ENCODE peak calls at places on chromosomes 1 and 21, in seven cellular contexts. One of them, this sample, is unnamed.
A peak's percentile ranks its signal among the peaks of the same experiment; 100 is the strongest.

GRCh38 chr1:22739648-22740385 is 29.2 kb downstream of the EPHB2 start:
- DNase-seq in heart left ventricle: no peak
- DNase-seq in spleen: no peak
- DNase-seq in suprapubic skin: no peak
- DNase-seq in prostate gland: no peak
- DNase-seq in IMR-90: peak; percentile 94
- DNase-seq in tibial nerve: peak; percentile 31
- DNase-seq in this sample: no peak

GRCh38 chr1:85465099-85465790 is at the start of gene DDAH1:
- DNase-seq in tibial nerve: no peak
- DNase-seq in prostate gland: peak; percentile 67
- DNase-seq in heart left ventricle: peak; percentile 39
- DNase-seq in suprapubic skin: no peak
- DNase-seq in IMR-90: peak; percentile 65
- DNase-seq in spleen: peak; percentile 78
- DNase-seq in this sample: peak; percentile 77

GRCh38 chr1:119372493-119373086 is 4.0 kb downstream of the HAO2 start:
- DNase-seq in spleen: no peak
- DNase-seq in suprapubic skin: no peak
- DNase-seq in IMR-90: no peak
- DNase-seq in tibial nerve: no peak
- DNase-seq in prostate gland: peak; percentile 75
- DNase-seq in heart left ventricle: peak; percentile 11
- DNase-seq in this sample: peak; percentile 9

GRCh38 chr1:69700770-69701169 is 133.0 kb downstream of the LRRC7 start:
- DNase-seq in IMR-90: peak; percentile 1
- DNase-seq in spleen: no peak
- DNase-seq in suprapubic skin: no peak
- DNase-seq in heart left ventricle: no peak
- DNase-seq in prostate gland: no peak
- DNase-seq in tibial nerve: no peak
- DNase-seq in this sample: peak; percentile 49

GRCh38 chr1:59520759-59521442 is 224.0 kb downstream of the FGGY start:
- DNase-seq in IMR-90: peak; percentile 97
- DNase-seq in suprapubic skin: no peak
- DNase-seq in spleen: no peak
- DNase-seq in heart left ventricle: peak; percentile 44
- DNase-seq in prostate gland: no peak
- DNase-seq in tibial nerve: no peak
- DNase-seq in this sample: no peak

GRCh38 chr1:169586067-169586394 is 250 bp downstream of the F5 start:
- DNase-seq in prostate gland: no peak
- DNase-seq in suprapubic skin: no peak
- DNase-seq in heart left ventricle: no peak
- DNase-seq in tibial nerve: no peak
- DNase-seq in spleen: no peak
- DNase-seq in IMR-90: no peak
- DNase-seq in this sample: no peak

GRCh38 chr21:45834821-45835293 is 146.7 kb upstream of the COL6A1 start:
- DNase-seq in suprapubic skin: peak; percentile 65
- DNase-seq in prostate gland: no peak
- DNase-seq in IMR-90: no peak
- DNase-seq in heart left ventricle: no peak
- DNase-seq in spleen: peak; percentile 23
- DNase-seq in tibial nerve: no peak
- DNase-seq in this sample: no peak

GRCh38 chr1:23756676-23757075 is 13.4 kb downstream of the ELOA start:
- DNase-seq in prostate gland: no peak
- DNase-seq in spleen: no peak
- DNase-seq in IMR-90: peak; percentile 72
- DNase-seq in suprapubic skin: no peak
- DNase-seq in tibial nerve: no peak
- DNase-seq in heart left ventricle: no peak
- DNase-seq in this sample: no peak

GRCh38 chr1:184467295-184467694 is 80.5 kb downstream of the C1orf21 start:
- DNase-seq in spleen: no peak
- DNase-seq in heart left ventricle: no peak
- DNase-seq in IMR-90: no peak
- DNase-seq in prostate gland: no peak
- DNase-seq in tibial nerve: no peak
- DNase-seq in suprapubic skin: no peak
- DNase-seq in this sample: no peak

GRCh38 chr21:18340387-18340942 is 63.1 kb downstream of the TMPRSS15 start:
- DNase-seq in prostate gland: no peak
- DNase-seq in tibial nerve: no peak
- DNase-seq in heart left ventricle: no peak
- DNase-seq in IMR-90: no peak
- DNase-seq in suprapubic skin: no peak
- DNase-seq in spleen: no peak
- DNase-seq in this sample: no peak

GRCh38 chr1:53140451-53140850 is 2.0 kb downstream of the SLC1A7 start:
- DNase-seq in suprapubic skin: no peak
- DNase-seq in heart left ventricle: no peak
- DNase-seq in tibial nerve: no peak
- DNase-seq in prostate gland: no peak
- DNase-seq in IMR-90: no peak
- DNase-seq in spleen: peak; percentile 6
- DNase-seq in this sample: no peak

GRCh38 chr1:148308832-148309458 is 156.9 kb upstream of the NBPF11 start:
- DNase-seq in prostate gland: no peak
- DNase-seq in tibial nerve: no peak
- DNase-seq in heart left ventricle: no peak
- DNase-seq in suprapubic skin: no peak
- DNase-seq in IMR-90: no peak
- DNase-seq in spleen: no peak
- DNase-seq in this sample: no peak

GRCh38 chr1:184959626-184960025 is 14.7 kb downstream of the NIBAN1 start:
- DNase-seq in spleen: no peak
- DNase-seq in prostate gland: no peak
- DNase-seq in suprapubic skin: no peak
- DNase-seq in IMR-90: no peak
- DNase-seq in tibial nerve: no peak
- DNase-seq in heart left ventricle: no peak
- DNase-seq in this sample: no peak

GRCh38 chr1:219092206-219092605 is 81.5 kb upstream of the LYPLAL1 start:
- DNase-seq in IMR-90: peak; percentile 65
- DNase-seq in tibial nerve: no peak
- DNase-seq in prostate gland: no peak
- DNase-seq in suprapubic skin: no peak
- DNase-seq in spleen: no peak
- DNase-seq in heart left ventricle: no peak
- DNase-seq in this sample: no peak

GRCh38 chr1:184945034-184945433 is 29.3 kb downstream of the NIBAN1 start:
- DNase-seq in IMR-90: no peak
- DNase-seq in prostate gland: no peak
- DNase-seq in suprapubic skin: no peak
- DNase-seq in spleen: no peak
- DNase-seq in tibial nerve: no peak
- DNase-seq in heart left ventricle: no peak
- DNase-seq in this sample: no peak

GRCh38 chr1:51341876-51342496 is 11.6 kb upstream of the TTC39A start:
- DNase-seq in IMR-90: no peak
- DNase-seq in suprapubic skin: no peak
- DNase-seq in tibial nerve: no peak
- DNase-seq in spleen: no peak
- DNase-seq in heart left ventricle: no peak
- DNase-seq in prostate gland: no peak
- DNase-seq in this sample: no peak

GRCh38 chr1:116825400-116825734 is 71.1 kb downstream of the CD2 start:
- DNase-seq in spleen: no peak
- DNase-seq in tibial nerve: no peak
- DNase-seq in prostate gland: no peak
- DNase-seq in IMR-90: no peak
- DNase-seq in heart left ventricle: peak; percentile 65
- DNase-seq in suprapubic skin: no peak
- DNase-seq in this sample: no peak

GRCh38 chr21:43278766-43279577 is 110.2 kb downstream of the CRYAA start:
- DNase-seq in suprapubic skin: no peak
- DNase-seq in heart left ventricle: no peak
- DNase-seq in IMR-90: no peak
- DNase-seq in prostate gland: no peak
- DNase-seq in spleen: peak; percentile 65
- DNase-seq in tibial nerve: no peak
- DNase-seq in this sample: no peak

GRCh38 chr1:33004628-33005027 is 32.1 kb downstream of the AK2 start:
- DNase-seq in tibial nerve: no peak
- DNase-seq in prostate gland: no peak
- DNase-seq in IMR-90: peak; percentile 54
- DNase-seq in spleen: no peak
- DNase-seq in suprapubic skin: no peak
- DNase-seq in heart left ventricle: no peak
- DNase-seq in this sample: no peak
- TF ChIP-seq POLR2A in tibial nerve: no peak
- TF ChIP-seq POLR2A in prostate gland: no peak
- TF ChIP-seq POLR2A in IMR-90: no peak
- TF ChIP-seq POLR2A in spleen: no peak
- TF ChIP-seq POLR2A in suprapubic skin: no peak
- TF ChIP-seq POLR2A in heart left ventricle: no peak
- TF ChIP-seq POLR2A in this sample: no peak

GRCh38 chr1:111225717-111226400 is 1.7 kb upstream of the CHI3L2 start:
- DNase-seq in prostate gland: no peak
- DNase-seq in IMR-90: peak; percentile 36
- DNase-seq in suprapubic skin: no peak
- DNase-seq in tibial nerve: no peak
- DNase-seq in spleen: no peak
- DNase-seq in heart left ventricle: no peak
- DNase-seq in this sample: no peak

GRCh38 chr1:111227434-111227833 is at the start of gene CHI3L2:
- DNase-seq in spleen: no peak
- DNase-seq in tibial nerve: no peak
- DNase-seq in prostate gland: no peak
- DNase-seq in heart left ventricle: no peak
- DNase-seq in IMR-90: peak; percentile 41
- DNase-seq in suprapubic skin: no peak
- DNase-seq in this sample: no peak

GRCh38 chr1:111232134-111232533 is 4.6 kb downstream of the CHI3L2 start:
- DNase-seq in tibial nerve: no peak
- DNase-seq in IMR-90: no peak
- DNase-seq in suprapubic skin: no peak
- DNase-seq in spleen: no peak
- DNase-seq in heart left ventricle: no peak
- DNase-seq in prostate gland: no peak
- DNase-seq in this sample: no peak

GRCh38 chr1:111227875-111228747 is 598 bp downstream of the CHI3L2 start:
- DNase-seq in heart left ventricle: peak; percentile 26
- DNase-seq in tibial nerve: peak; percentile 21
- DNase-seq in IMR-90: peak; percentile 93
- DNase-seq in prostate gland: peak; percentile 13
- DNase-seq in spleen: no peak
- DNase-seq in suprapubic skin: no peak
- DNase-seq in this sample: peak; percentile 53

GRCh38 chr1:111228748-111229126 is 1.2 kb downstream of the CHI3L2 start:
- DNase-seq in IMR-90: peak; percentile 4
- DNase-seq in suprapubic skin: no peak
- DNase-seq in spleen: no peak
- DNase-seq in tibial nerve: no peak
- DNase-seq in prostate gland: no peak
- DNase-seq in heart left ventricle: no peak
- DNase-seq in this sample: no peak
- H3K4me3 ChIP-seq in IMR-90: no peak overlapping the region
- H3K4me3 ChIP-seq in suprapubic skin: no peak overlapping the region
- H3K4me3 ChIP-seq in spleen: no peak overlapping the region
- H3K4me3 ChIP-seq in tibial nerve: no peak overlapping the region
- H3K4me3 ChIP-seq in prostate gland: no peak overlapping the region
- H3K4me3 ChIP-seq in heart left ventricle: no peak overlapping the region
- H3K4me3 ChIP-seq in this sample: no peak overlapping the region

DNA sequence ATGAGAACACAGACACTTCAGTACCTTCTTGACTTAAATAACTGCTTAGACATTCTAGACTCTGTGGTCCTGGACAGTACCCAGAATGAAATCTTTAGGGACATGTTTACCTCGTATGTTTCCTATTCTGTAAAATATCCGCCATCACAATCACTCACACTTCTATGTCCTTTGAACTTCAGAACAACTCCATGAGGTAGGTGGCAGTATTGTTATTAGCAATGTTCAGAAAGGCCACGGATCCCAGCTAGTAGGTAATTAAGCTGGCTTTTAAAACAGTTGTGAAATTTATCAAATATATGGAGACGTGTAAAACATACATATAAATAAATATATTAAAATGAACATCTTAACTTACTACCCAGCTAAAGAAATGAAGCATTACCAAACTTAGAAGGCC is 83.4 kb downstream of the CACHD1 start:
- DNase-seq in IMR-90: no peak
- DNase-seq in prostate gland: no peak
- DNase-seq in tibial nerve: no peak
- DNase-seq in spleen: no peak
- DNase-seq in heart left ventricle: no peak
- DNase-seq in suprapubic skin: no peak
- DNase-seq in this sample: no peak
- H3K9me3 ChIP-seq in IMR-90: no peaks in the 10 kb centered on the region
- H3K9me3 ChIP-seq in prostate gland: no peaks in the 10 kb centered on the region
- H3K9me3 ChIP-seq in tibial nerve: no peaks in the 10 kb centered on the region
- H3K9me3 ChIP-seq in spleen: no peaks in the 10 kb centered on the region
- H3K9me3 ChIP-seq in heart left ventricle: no peaks in the 10 kb centered on the region
- H3K9me3 ChIP-seq in suprapubic skin: no peaks in the 10 kb centered on the region
- H3K9me3 ChIP-seq in this sample: no peaks in the 10 kb centered on the region

GRCh38 chr1:18945401-18945849 is 11.1 kb downstream of the IFFO2 start:
- DNase-seq in tibial nerve: no peak
- DNase-seq in spleen: no peak
- DNase-seq in prostate gland: peak; percentile 63
- DNase-seq in IMR-90: peak; percentile 62
- DNase-seq in suprapubic skin: no peak
- DNase-seq in heart left ventricle: peak; percentile 58
- DNase-seq in this sample: peak; percentile 49
- TF ChIP-seq POLR2A in tibial nerve: no peak
- TF ChIP-seq POLR2A in spleen: no peak
- TF ChIP-seq POLR2A in prostate gland: no peak
- TF ChIP-seq POLR2A in IMR-90: no peak
- TF ChIP-seq POLR2A in suprapubic skin: no peak
- TF ChIP-seq POLR2A in heart left ventricle: no peak
- TF ChIP-seq POLR2A in this sample: no peak

DNA sequence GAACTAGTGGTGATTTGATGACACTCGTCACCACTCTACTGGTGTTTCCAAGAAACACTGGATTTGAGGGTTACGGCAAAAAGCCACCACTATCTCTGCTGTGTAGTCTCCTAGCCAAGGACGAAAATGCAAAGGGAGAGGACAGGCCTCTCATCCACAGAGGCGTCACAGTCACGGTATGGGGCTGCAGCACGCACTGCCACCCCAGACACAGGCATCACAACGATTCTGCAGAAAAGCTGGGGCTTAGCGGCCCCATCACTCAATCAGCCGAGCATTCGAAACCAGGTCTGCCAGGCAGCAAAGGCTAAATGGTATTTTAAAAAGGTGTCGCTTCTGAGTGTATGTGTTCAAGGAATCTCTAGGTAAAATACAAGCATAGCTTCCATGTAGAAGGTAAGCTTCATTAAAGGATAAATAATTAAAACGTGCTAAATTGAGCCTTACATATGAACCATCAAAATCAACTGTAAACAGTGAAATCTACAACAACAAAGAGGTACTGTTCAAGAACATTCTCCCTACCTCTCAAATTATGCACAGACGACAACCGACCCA is 1.4 kb downstream of the RIPK4 start:
- DNase-seq in tibial nerve: no peak
- DNase-seq in suprapubic skin: no peak
- DNase-seq in prostate gland: no peak
- DNase-seq in IMR-90: no peak
- DNase-seq in spleen: peak; percentile 20
- DNase-seq in heart left ventricle: no peak
- DNase-seq in this sample: no peak
- H3K4me3 ChIP-seq in tibial nerve: no peak overlapping the region
- H3K4me3 ChIP-seq in suprapubic skin: peak overlapping the region; percentile 72
- H3K4me3 ChIP-seq in prostate gland: peak overlapping the region; percentile 63
- H3K4me3 ChIP-seq in IMR-90: no peak overlapping the region
- H3K4me3 ChIP-seq in spleen: no peak overlapping the region
- H3K4me3 ChIP-seq in heart left ventricle: no peak overlapping the region
- H3K4me3 ChIP-seq in this sample: peak overlapping the region; percentile 54